ENCODE peak calls at places on chromosomes 11 and 22, in seven cellular contexts. N, Z, W, D, Q, A and R are unnamed samples.

GRCh38 chr11:776459-777287 is 614 bp downstream of the GATD1 start:
- DNase-seq in W (no peak), A (no peak), D (no peak), Q (no peak), N (peak), Z (peak), R (peak)

GRCh38 chr11:85798361-85798760 is 12.6 kb downstream of the SYTL2 start:
- DNase-seq in A (no peak), N (no peak), D (no peak), W (no peak), Q (no peak), Z (no peak), R (no peak)

GRCh38 chr11:44138286-44138685 is 42.8 kb downstream of the EXT2 start:
- DNase-seq in D (no peak), Z (no peak), A (peak), N (no peak), W (no peak), Q (no peak), R (no peak)

GRCh38 chr22:26461188-26461810 is 22.3 kb downstream of the HPS4 start:
- DNase-seq in A (peak), Q (peak), N (peak), D (no peak), Z (peak), W (no peak), R (peak)

GRCh38 chr22:39997939-39998726 is 3.4 kb downstream of the FAM83F start:
- DNase-seq in D (no peak), Q (no peak), N (no peak), W (no peak), Z (peak), A (peak), R (peak)

GRCh38 chr11:28108909-28109308 is 721 bp downstream of the METTL15 start:
- DNase-seq in D (no peak), W (no peak), Q (no peak), Z (no peak), N (no peak), A (no peak), R (no peak)

GRCh38 chr11:71499125-71499524 is 27.9 kb upstream of the KRTAP5-7 start:
- DNase-seq in D (no peak), Q (no peak), W (no peak), A (no peak), N (no peak), Z (no peak), R (no peak)

GRCh38 chr11:114080219-114080618 is 20.7 kb downstream of the ZBTB16 start:
- DNase-seq in N (no peak), A (peak), Q (no peak), W (no peak), Z (no peak), D (peak), R (peak)

GRCh38 chr11:103608566-103608965 is 427.9 kb upstream of the DDI1 start:
- DNase-seq in A (peak), W (no peak), Q (no peak), D (no peak), N (no peak), Z (no peak), R (peak)

GRCh38 chr11:66915866-66916265 is 42.3 kb downstream of the PC start:
- DNase-seq in A (no peak), Z (no peak), Q (no peak), N (no peak), D (no peak), W (no peak), R (no peak)

GRCh38 chr11:6411594-6412031 is 7.3 kb downstream of the APBB1 start:
- DNase-seq in N (no peak), W (no peak), D (no peak), Q (no peak), Z (no peak), A (no peak), R (no peak)

GRCh38 chr11:63738720-63739360 is 29.7 kb downstream of the ZFTA start:
- DNase-seq in D (peak), Q (peak), W (peak), A (peak), N (peak), Z (peak), R (peak)

GRCh38 chr11:15988693-15989231 is 367.6 kb downstream of the SOX6 start:
- DNase-seq in D (no peak), A (peak), W (no peak), Q (no peak), N (peak), Z (peak), R (peak)

GRCh38 chr11:102251423-102251822 is 65.9 kb upstream of the BIRC3 start:
- DNase-seq in W (no peak), Z (no peak), Q (no peak), D (no peak), N (no peak), A (no peak), R (no peak)

GRCh38 chr11:31809857-31810778 is 1.0 kb downstream of the PAX6 start:
- DNase-seq in N (peak), Q (no peak), Z (peak), D (no peak), A (peak), W (no peak), R (peak)

GRCh38 chr11:128599729-128600128 is 12.4 kb upstream of the ETS1 start:
- DNase-seq in D (no peak), Z (no peak), A (peak), W (no peak), N (no peak), Q (no peak), R (peak)

GRCh38 chr22:39592104-39593060 is 21.8 kb downstream of the CACNA1I start:
- DNase-seq in Q (no peak), W (no peak), N (no peak), Z (peak), A (peak), D (no peak), R (peak)

GRCh38 chr11:119776031-119776636 is 47.1 kb upstream of the NECTIN1 start:
- DNase-seq in D (no peak), W (no peak), N (no peak), Z (no peak), Q (no peak), A (no peak), R (no peak)

GRCh38 chr11:12680246-12680939 is 6.2 kb downstream of the TEAD1 start:
- DNase-seq in A (peak), Q (no peak), N (peak), D (no peak), W (no peak), Z (peak), R (peak)

GRCh38 chr11:130710442-130711101 is 205.7 kb downstream of the SNX19 start:
- DNase-seq in Q (no peak), Z (no peak), W (no peak), A (peak), D (no peak), N (no peak), R (no peak)